ENCODE peak calls at places on chromosomes 3 and 15, in seven cellular contexts. P, Y, E, G, T, R and J are unnamed samples.

GRCh38 chr3:155957412-155957880 is 87.0 kb downstream of the GMPS start:
- DNase-seq in P (no peak), Y (no peak), E (no peak), G (no peak), T (no peak), R (no peak), J (no peak)

GRCh38 chr3:184391266-184391665 is 11.4 kb downstream of the CHRD start:
- DNase-seq in P (no peak), Y (no peak), E (no peak), G (no peak), T (no peak), R (no peak), J (no peak)

GRCh38 chr3:156317457-156317856 is 197.1 kb downstream of the KCNAB1 start:
- DNase-seq in P (no peak), Y (no peak), E (no peak), G (no peak), T (no peak), R (no peak), J (no peak)

GRCh38 chr3:115401891-115402501 is 221.3 kb upstream of the GAP43 start:
- DNase-seq in P (no peak), Y (no peak), E (no peak), G (no peak), T (no peak), R (no peak), J (no peak)

GRCh38 chr3:30112904-30113484 is 493.4 kb upstream of the TGFBR2 start:
- DNase-seq in P (no peak), Y (no peak), E (no peak), G (no peak), T (peak), R (no peak), J (no peak)

GRCh38 chr3:193911784-193912183 is 224.2 kb upstream of the HES1 start:
- DNase-seq in P (no peak), Y (no peak), E (no peak), G (no peak), T (no peak), R (no peak), J (no peak)

GRCh38 chr15:27336676-27337075 is 365.7 kb downstream of the GABRG3 start:
- DNase-seq in P (no peak), Y (no peak), E (no peak), G (no peak), T (no peak), R (no peak), J (no peak)

GRCh38 chr3:11136116-11136515 is 18.2 kb upstream of the HRH1 start:
- DNase-seq in P (no peak), Y (no peak), E (no peak), G (no peak), T (no peak), R (no peak), J (no peak)

GRCh38 chr15:63598467-63599400 is 1.5 kb downstream of the FBXL22 start:
- DNase-seq in P (no peak), Y (peak), E (no peak), G (no peak), T (no peak), R (no peak), J (no peak)

GRCh38 chr3:61730058-61730457 is 168.7 kb downstream of the PTPRG start:
- DNase-seq in P (no peak), Y (no peak), E (no peak), G (no peak), T (no peak), R (no peak), J (no peak)

GRCh38 chr3:118818386-118818785 is 216.3 kb downstream of the IGSF11 start:
- DNase-seq in P (no peak), Y (no peak), E (no peak), G (no peak), T (no peak), R (no peak), J (no peak)

GRCh38 chr3:58408906-58409305 is 24.7 kb downstream of the PDHB start:
- DNase-seq in P (no peak), Y (no peak), E (no peak), G (no peak), T (no peak), R (no peak), J (no peak)

GRCh38 chr3:58416191-58416590 is 17.4 kb downstream of the PDHB start:
- DNase-seq in P (no peak), Y (no peak), E (no peak), G (no peak), T (no peak), R (no peak), J (no peak)

GRCh38 chr3:58411851-58412830 is 21.5 kb downstream of the PDHB start:
- DNase-seq in P (no peak), Y (no peak), E (no peak), G (no peak), T (no peak), R (no peak), J (no peak)

GRCh38 chr3:58414538-58415197 is 19.0 kb downstream of the PDHB start:
- DNase-seq in P (no peak), Y (peak), E (no peak), G (no peak), T (peak), R (no peak), J (no peak)

DNA sequence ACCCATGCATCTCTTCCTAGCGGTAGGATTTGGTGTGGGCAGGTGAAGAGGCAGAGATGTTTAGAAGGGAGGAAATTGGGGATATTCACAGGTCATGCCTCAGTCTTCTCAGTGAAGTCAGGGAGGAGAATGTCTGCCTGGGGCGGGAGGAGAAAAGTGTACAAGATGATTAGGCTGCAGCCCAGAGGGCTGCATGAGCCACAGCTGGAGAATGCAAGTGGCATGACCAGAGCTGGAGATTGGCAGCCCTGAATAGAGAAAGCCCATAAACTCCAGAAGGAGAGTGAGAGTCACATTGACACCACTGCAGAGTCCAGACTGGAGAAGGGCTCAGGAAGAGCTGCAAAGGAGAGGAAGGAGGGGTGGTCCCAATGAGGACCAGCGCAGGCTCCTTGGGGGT is 22.6 kb downstream of the PDHB start:
- DNase-seq in P (no peak), Y (no peak), E (no peak), G (no peak), T (no peak), R (no peak), J (no peak)
- H3K27ac ChIP-seq in P (no peak), Y (no peak), E (no peak), G (no peak), T (no peak), R (no peak), J (no peak)

DNA sequence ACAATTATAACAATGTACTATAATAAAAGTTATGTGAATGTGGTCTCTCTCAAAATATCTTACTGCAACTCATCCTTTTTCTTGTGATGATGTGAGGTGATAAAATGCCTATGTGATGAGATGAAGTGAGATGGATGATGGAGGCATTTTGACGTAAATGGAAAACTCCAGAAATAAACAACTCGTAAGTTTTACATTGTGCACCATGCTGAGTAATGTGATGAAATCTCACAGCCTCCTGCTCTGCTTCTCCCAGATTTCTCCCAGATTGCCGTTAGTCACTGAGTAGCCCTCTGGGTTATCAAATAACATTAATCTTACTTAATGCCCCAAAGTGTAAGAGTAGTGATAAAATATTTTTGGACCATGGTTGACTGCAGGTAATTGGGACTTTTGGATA is 64.8 kb upstream of the SLCO2A1 start:
- DNase-seq in P (no peak), Y (no peak), E (no peak), G (no peak), T (no peak), R (no peak), J (no peak)
- H3K27ac ChIP-seq in P (no peak), Y (no peak), E (no peak), G (no peak), T (no peak), R (no peak), J (no peak)

GRCh38 chr3:124601189-124601588 is 129.1 kb upstream of the UMPS start:
- DNase-seq in P (no peak), Y (no peak), E (no peak), G (no peak), T (no peak), R (no peak), J (no peak)

GRCh38 chr3:124599147-124599765 is 131.0 kb upstream of the UMPS start:
- DNase-seq in P (no peak), Y (no peak), E (no peak), G (no peak), T (no peak), R (no peak), J (peak)

GRCh38 chr3:124600765-124601164 is 129.5 kb upstream of the UMPS start:
- DNase-seq in P (no peak), Y (no peak), E (no peak), G (no peak), T (no peak), R (no peak), J (no peak)

GRCh38 chr3:124597979-124598378 is 132.3 kb upstream of the UMPS start:
- DNase-seq in P (no peak), Y (no peak), E (no peak), G (no peak), T (no peak), R (no peak), J (no peak)

GRCh38 chr3:124599779-124600693 is 130.2 kb upstream of the UMPS start:
- DNase-seq in P (no peak), Y (no peak), E (no peak), G (no peak), T (no peak), R (no peak), J (no peak)
- H3K27ac ChIP-seq in P (no peak), Y (no peak), E (no peak), G (peak), T (no peak), R (no peak), J (no peak)

GRCh38 chr3:52671676-52672075 is 14.0 kb downstream of the PBRM1 start:
- DNase-seq in P (no peak), Y (no peak), E (no peak), G (no peak), T (no peak), R (no peak), J (no peak)
- H3K27ac ChIP-seq in P (no peak), Y (no peak), E (no peak), G (peak), T (no peak), R (no peak), J (no peak)

DNA sequence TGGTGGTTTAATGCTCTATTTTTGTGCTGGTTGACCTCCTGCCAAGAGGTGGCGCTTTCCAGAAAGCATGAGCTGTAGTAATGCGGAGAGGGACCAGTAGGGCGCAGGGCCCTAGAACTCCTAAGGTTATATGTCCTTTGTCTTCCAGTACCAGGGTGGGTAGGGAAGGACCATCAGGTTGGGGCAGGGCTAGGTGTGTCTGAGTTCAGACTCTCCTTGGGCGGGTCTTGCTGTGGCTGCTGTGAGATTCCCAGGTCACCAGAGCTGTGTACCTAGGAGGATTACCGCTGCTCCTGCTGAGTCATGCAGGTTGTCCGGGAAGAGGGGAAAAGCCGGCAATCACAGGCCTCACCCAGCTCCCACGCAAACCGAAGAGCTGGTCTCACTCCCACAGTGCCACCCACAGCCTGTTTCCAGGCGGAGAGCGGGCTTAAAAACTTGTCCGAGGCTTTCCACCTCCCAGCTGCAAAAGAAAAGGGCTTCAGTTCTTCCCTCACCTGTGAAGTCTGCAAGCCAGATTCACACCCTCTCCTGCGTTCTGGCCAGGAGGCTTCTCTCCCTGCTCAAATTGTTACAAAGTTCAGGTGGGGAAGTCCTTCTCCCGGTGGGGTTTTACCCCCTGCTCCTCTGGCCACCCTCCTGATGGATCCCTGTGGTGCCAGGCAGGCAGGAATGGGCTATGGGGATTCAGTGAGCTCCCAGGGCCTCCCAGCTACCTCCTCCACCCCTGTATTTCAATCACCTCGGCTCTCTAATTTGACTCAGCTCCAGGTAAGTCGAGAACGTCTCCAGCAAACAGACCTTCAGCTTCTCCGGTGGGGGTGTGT is 37.7 kb upstream of the BCHE start:
- DNase-seq in P (no peak), Y (no peak), E (no peak), G (no peak), T (no peak), R (peak), J (no peak)
- H3K27ac ChIP-seq in P (no peak), Y (no peak), E (no peak), G (no peak), T (no peak), R (no peak), J (no peak)